ENCODE peak calls at places on chromosomes 7 and 10, in four cellular contexts. One of them, this sample, is unnamed.

GRCh38 chr10:114541081-114541833 is 116.8 kb downstream of the ABLIM1 start:
- DNase-seq in GM12878: no peak
- DNase-seq in H1: no peak
- DNase-seq in HepG2: no peak
- DNase-seq in this sample: no peak

GRCh38 chr7:71131256-71131752 is 640 bp upstream of the GALNT17 start:
- DNase-seq in H1: peak; percentile 87
- DNase-seq in HepG2: no peak
- DNase-seq in GM12878: no peak
- DNase-seq in this sample: peak; percentile 69

GRCh38 chr7:143391462-143392404 is 10.6 kb downstream of the ZYX start:
- DNase-seq in GM12878: no peak
- DNase-seq in HepG2: no peak
- DNase-seq in H1: no peak
- DNase-seq in this sample: no peak

GRCh38 chr10:33494694-33495093 is 160.2 kb upstream of the NRP1 start:
- DNase-seq in HepG2: no peak
- DNase-seq in GM12878: no peak
- DNase-seq in H1: no peak
- DNase-seq in this sample: no peak

GRCh38 chr10:119313645-119314044 is 106.3 kb downstream of the GRK5 start:
- DNase-seq in GM12878: peak; percentile 78
- DNase-seq in HepG2: no peak
- DNase-seq in H1: no peak
- DNase-seq in this sample: no peak

GRCh38 chr10:25600651-25601050 is 333.4 kb upstream of the MYO3A start:
- DNase-seq in GM12878: no peak
- DNase-seq in H1: no peak
- DNase-seq in HepG2: no peak
- DNase-seq in this sample: no peak

GRCh38 chr10:118151461-118151860 is 104.7 kb upstream of the RAB11FIP2 start:
- DNase-seq in H1: no peak
- DNase-seq in GM12878: no peak
- DNase-seq in HepG2: no peak
- DNase-seq in this sample: no peak

GRCh38 chr10:50033481-50033880 is 34.3 kb upstream of the WASHC2A start:
- DNase-seq in H1: no peak
- DNase-seq in GM12878: no peak
- DNase-seq in HepG2: no peak
- DNase-seq in this sample: no peak

GRCh38 chr7:136016649-136017395 is 39.7 kb upstream of the MTPN start:
- DNase-seq in H1: no peak
- DNase-seq in HepG2: no peak
- DNase-seq in GM12878: no peak
- DNase-seq in this sample: no peak

GRCh38 chr10:54903770-54904169 is 102.7 kb upstream of the PCDH15 start:
- DNase-seq in H1: no peak
- DNase-seq in HepG2: no peak
- DNase-seq in GM12878: no peak
- DNase-seq in this sample: no peak

GRCh38 chr10:96646774-96647173 is 60.0 kb upstream of the TM9SF3 start:
- DNase-seq in H1: no peak
- DNase-seq in HepG2: no peak
- DNase-seq in GM12878: no peak
- DNase-seq in this sample: no peak

GRCh38 chr10:132536241-132536963 is 1.2 kb upstream of the INPP5A start:
- DNase-seq in HepG2: no peak
- DNase-seq in H1: no peak
- DNase-seq in GM12878: no peak
- DNase-seq in this sample: peak; percentile 73
- TF ChIP-seq TCF12 in HepG2: peak; percentile 70
- TF ChIP-seq TCF12 in H1: no peak
- TF ChIP-seq TCF12 in GM12878: no peak
- TF ChIP-seq TCF12 in this sample: no peak

DNA sequence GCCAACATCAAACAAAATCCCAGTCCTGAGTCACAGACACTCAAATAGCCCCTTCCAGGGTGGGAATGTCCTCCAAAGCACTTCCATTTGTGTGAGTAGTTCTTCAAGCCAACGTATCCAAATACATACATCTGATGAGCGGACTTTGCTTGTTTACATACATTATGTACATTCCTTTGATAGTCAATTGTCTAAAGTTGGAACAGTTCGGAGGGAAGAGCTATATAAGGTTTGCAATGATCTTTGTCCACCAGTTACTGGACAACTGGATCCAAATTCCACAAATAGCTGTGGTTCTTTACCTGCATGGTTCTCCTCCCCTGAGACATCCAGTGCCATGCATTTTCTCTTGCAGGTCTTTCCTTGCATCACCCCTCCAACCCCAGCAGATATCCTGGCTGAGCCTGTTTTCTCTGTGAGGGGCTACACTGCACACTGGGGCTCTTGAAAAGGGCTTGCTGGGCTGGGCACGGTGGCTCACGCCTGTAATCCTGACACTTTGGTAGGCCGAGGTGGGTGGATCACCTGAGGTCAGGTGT is 4.7 kb upstream of the MGMT start:
- DNase-seq in HepG2: peak; percentile 98
- DNase-seq in H1: no peak
- DNase-seq in GM12878: no peak
- DNase-seq in this sample: no peak
- TF ChIP-seq TCF12 in HepG2: no peak
- TF ChIP-seq TCF12 in H1: no peak
- TF ChIP-seq TCF12 in GM12878: no peak
- TF ChIP-seq TCF12 in this sample: no peak

GRCh38 chr10:131901181-131901829 is 497 bp downstream of the PPP2R2D start:
- DNase-seq in H1: no peak
- DNase-seq in GM12878: no peak
- DNase-seq in HepG2: no peak
- DNase-seq in this sample: peak; percentile 71
- TF ChIP-seq TCF12 in H1: no peak
- TF ChIP-seq TCF12 in GM12878: no peak
- TF ChIP-seq TCF12 in HepG2: no peak
- TF ChIP-seq TCF12 in this sample: no peak

DNA sequence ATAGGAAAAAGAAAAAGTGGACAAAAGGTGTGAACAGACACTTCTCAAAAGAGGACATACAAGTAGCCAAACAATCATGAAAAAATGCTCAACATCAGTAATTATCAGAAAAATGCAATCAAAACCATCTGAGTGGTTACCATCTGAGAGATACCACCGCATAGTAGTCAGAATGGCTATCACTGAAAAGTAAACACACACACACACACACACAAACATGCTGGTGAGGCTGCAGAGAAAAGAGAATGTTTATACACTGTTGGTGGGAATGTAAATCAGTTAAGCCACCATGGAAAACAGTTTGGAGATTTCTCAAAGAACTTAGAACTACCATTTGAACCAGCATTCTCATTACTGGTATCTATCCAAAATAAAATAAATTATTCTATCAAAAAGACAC is 145.7 kb downstream of the CYP26A1 start:
- DNase-seq in H1: no peak
- DNase-seq in GM12878: no peak
- DNase-seq in HepG2: no peak
- DNase-seq in this sample: no peak
- TF ChIP-seq TCF12 in H1: no peak
- TF ChIP-seq TCF12 in GM12878: no peak
- TF ChIP-seq TCF12 in HepG2: no peak
- TF ChIP-seq TCF12 in this sample: no peak

DNA sequence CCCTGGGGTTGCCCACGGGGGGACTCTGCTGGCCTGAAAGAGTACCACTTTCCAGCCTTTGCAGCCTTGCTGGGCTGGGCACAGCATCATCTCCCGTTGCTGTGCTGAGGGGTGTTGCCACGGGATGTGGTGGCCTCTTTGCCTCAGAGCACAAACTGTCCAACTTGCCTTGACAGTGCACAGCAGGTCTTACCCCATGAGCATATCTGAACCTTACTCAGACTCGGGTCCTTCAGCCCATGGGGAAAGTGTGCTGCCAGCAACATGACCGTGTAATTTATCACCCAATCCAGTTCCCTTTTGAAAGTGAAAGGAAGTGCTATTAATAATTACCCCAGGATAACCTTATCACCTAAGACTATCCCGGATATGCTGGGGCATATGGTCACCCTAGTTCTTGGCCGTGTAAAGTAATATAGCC is 46.8 kb downstream of the TBXAS1 start:
- DNase-seq in H1: no peak
- DNase-seq in GM12878: peak; percentile 15
- DNase-seq in HepG2: no peak
- DNase-seq in this sample: no peak
- TF ChIP-seq TCF12 in H1: no peak
- TF ChIP-seq TCF12 in GM12878: no peak
- TF ChIP-seq TCF12 in HepG2: no peak
- TF ChIP-seq TCF12 in this sample: no peak

GRCh38 chr10:93342346-93342745 is 139.8 kb downstream of the MYOF start:
- DNase-seq in H1: no peak
- DNase-seq in HepG2: no peak
- DNase-seq in GM12878: no peak
- DNase-seq in this sample: no peak

GRCh38 chr10:93346060-93346459 is 136.1 kb downstream of the MYOF start:
- DNase-seq in HepG2: no peak
- DNase-seq in H1: no peak
- DNase-seq in GM12878: no peak
- DNase-seq in this sample: no peak

GRCh38 chr10:93346712-93347111 is 135.4 kb downstream of the MYOF start:
- DNase-seq in HepG2: no peak
- DNase-seq in GM12878: no peak
- DNase-seq in H1: no peak
- DNase-seq in this sample: no peak
- TF ChIP-seq TCF12 in HepG2: no peak
- TF ChIP-seq TCF12 in GM12878: no peak
- TF ChIP-seq TCF12 in H1: no peak
- TF ChIP-seq TCF12 in this sample: no peak

GRCh38 chr10:129773359-129773990 is 190.6 kb downstream of the EBF3 start:
- DNase-seq in GM12878: no peak
- DNase-seq in HepG2: no peak
- DNase-seq in H1: no peak
- DNase-seq in this sample: no peak

GRCh38 chr10:129774082-129774735 is 189.9 kb downstream of the EBF3 start:
- DNase-seq in H1: no peak
- DNase-seq in HepG2: no peak
- DNase-seq in GM12878: no peak
- DNase-seq in this sample: no peak

GRCh38 chr10:129774736-129775401 is 189.2 kb downstream of the EBF3 start:
- DNase-seq in H1: no peak
- DNase-seq in HepG2: no peak
- DNase-seq in GM12878: no peak
- DNase-seq in this sample: no peak

GRCh38 chr10:129777687-129778086 is 186.4 kb downstream of the EBF3 start:
- DNase-seq in HepG2: no peak
- DNase-seq in H1: no peak
- DNase-seq in GM12878: no peak
- DNase-seq in this sample: no peak

DNA sequence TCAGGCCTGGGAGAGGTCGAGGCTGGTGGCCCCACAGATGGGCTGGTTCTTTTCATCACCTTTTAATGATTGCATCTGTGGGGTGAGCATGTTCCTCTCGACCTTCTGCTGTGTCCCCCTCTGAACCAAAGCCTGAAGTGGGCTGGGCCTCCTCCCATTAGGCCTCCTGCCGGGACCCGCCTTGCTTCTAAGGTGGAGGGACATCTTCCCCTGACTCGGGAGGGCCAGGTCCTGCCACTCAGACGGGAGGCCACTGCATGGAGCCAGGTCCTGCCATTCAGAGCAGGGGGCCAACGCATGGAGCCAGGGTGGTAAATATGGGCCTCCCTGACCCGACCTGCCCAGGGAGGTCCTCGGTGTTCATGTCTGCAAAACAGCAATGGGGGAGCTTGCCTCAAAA is 188.4 kb downstream of the EBF3 start:
- DNase-seq in HepG2: no peak
- DNase-seq in H1: no peak
- DNase-seq in GM12878: no peak
- DNase-seq in this sample: no peak
- TF ChIP-seq TCF12 in HepG2: no peak
- TF ChIP-seq TCF12 in H1: no peak
- TF ChIP-seq TCF12 in GM12878: no peak
- TF ChIP-seq TCF12 in this sample: no peak

GRCh38 chr10:69838853-69839252 is 37.1 kb downstream of the COL13A1 start:
- DNase-seq in H1: no peak
- DNase-seq in GM12878: no peak
- DNase-seq in HepG2: no peak
- DNase-seq in this sample: no peak
- TF ChIP-seq TCF12 in H1: no peak
- TF ChIP-seq TCF12 in GM12878: no peak
- TF ChIP-seq TCF12 in HepG2: no peak
- TF ChIP-seq TCF12 in this sample: no peak

GRCh38 chr7:140235114-140235513 is 58.3 kb upstream of the KDM7A start:
- DNase-seq in HepG2: no peak
- DNase-seq in GM12878: no peak
- DNase-seq in H1: no peak
- DNase-seq in this sample: no peak
- TF ChIP-seq TCF12 in HepG2: no peak
- TF ChIP-seq TCF12 in GM12878: no peak
- TF ChIP-seq TCF12 in H1: no peak
- TF ChIP-seq TCF12 in this sample: no peak